ENCODE peak calls at places on chromosomes 4 and X, in ten cellular contexts. Q is fibroblast of lung; V is breast epithelium; F is tibial artery; T is body of pancreas; G is cardiac muscle cell; M is prostate gland; Y is K562; C is psoas muscle; S is CD4-positive, alpha-beta T cell. B is an unnamed sample.

GRCh38 chr4:82372502-82372873 is 1.3 kb downstream of the HNRNPD start:
- DNase-seq in Q (no peak), V (peak; percentile 30), F (no peak), T (peak; percentile 48), G (peak; percentile 75), M (peak; percentile 44), Y (peak; percentile 39), C (no peak), S (peak; percentile 40), B (no peak)

GRCh38 chrX:119266364-119266995 is 30.4 kb downstream of the PGRMC1 start:
- DNase-seq in Q (no peak), V (no peak), F (no peak), T (peak; percentile 11), G (peak; percentile 23), M (no peak), Y (peak; percentile 27), C (no peak), S (no peak), B (peak; percentile 25)

GRCh38 chr4:41258783-41259182 is 2.1 kb downstream of the UCHL1 start:
- DNase-seq in Q (peak; percentile 72), V (no peak), F (no peak), T (no peak), G (peak; percentile 39), M (peak; percentile 24), Y (no peak), C (no peak), S (no peak), B (no peak)

GRCh38 chr4:189178125-189178746 is 762.4 kb upstream of the FRG1 start:
- DNase-seq in Q (no peak), V (no peak), F (no peak), T (no peak), G (no peak), M (no peak), Y (no peak), C (no peak), S (no peak), B (no peak)

GRCh38 chr4:101414496-101414895 is 67.2 kb upstream of the PPP3CA start:
- DNase-seq in Q (no peak), V (no peak), F (no peak), T (no peak), G (no peak), M (no peak), Y (no peak), C (no peak), S (no peak), B (no peak)

GRCh38 chr4:151997461-151997860 is 236.7 kb upstream of the GATB start:
- DNase-seq in Q (no peak), V (no peak), F (no peak), T (no peak), G (no peak), M (no peak), Y (no peak), C (no peak), S (no peak), B (no peak)

GRCh38 chr4:182137343-182137742 is 105.9 kb upstream of the TENM3 start:
- DNase-seq in Q (peak; percentile 50), V (no peak), F (no peak), T (no peak), G (no peak), M (no peak), Y (no peak), C (no peak), S (no peak), B (no peak)

GRCh38 chr4:70714061-70714468 is 7.7 kb upstream of the RUFY3 start:
- DNase-seq in Q (no peak), V (no peak), F (no peak), T (no peak), G (no peak), M (no peak), Y (no peak), C (no peak), S (no peak), B (no peak)

GRCh38 chr4:166594326-166594946 is 639.9 kb downstream of the SPOCK3 start:
- DNase-seq in Q (peak; percentile 43), V (no peak), F (no peak), T (peak; percentile 56), G (peak; percentile 77), M (no peak), Y (no peak), C (no peak), S (no peak), B (no peak)

GRCh38 chr4:112381996-112382692 is 85.0 kb downstream of the ALPK1 start:
- DNase-seq in Q (no peak), V (no peak), F (no peak), T (no peak), G (no peak), M (no peak), Y (no peak), C (no peak), S (no peak), B (no peak)

GRCh38 chr4:122827258-122827887 is 742 bp downstream of the FGF2 start:
- DNase-seq in Q (peak; percentile 40), V (peak; percentile 20), F (peak; percentile 75), T (peak; percentile 14), G (peak; percentile 36), M (no peak), Y (peak; percentile 65), C (peak; percentile 64), S (no peak), B (no peak)

GRCh38 chr4:184653650-184654049 is 4.1 kb downstream of the PRIMPOL start:
- DNase-seq in Q (peak; percentile 52), V (no peak), F (no peak), T (no peak), G (no peak), M (no peak), Y (no peak), C (no peak), S (no peak), B (no peak)

GRCh38 chr4:3313556-3314228 is 20.9 kb downstream of the RGS12 start:
- DNase-seq in Q (no peak), V (no peak), F (peak; percentile 48), T (peak; percentile 6), G (no peak), M (no peak), Y (peak; percentile 61), C (no peak), S (no peak), B (peak; percentile 8)

GRCh38 chr4:26937136-26937535 is 76.5 kb downstream of the STIM2 start:
- DNase-seq in Q (no peak), V (no peak), F (no peak), T (no peak), G (no peak), M (no peak), Y (peak; percentile 16), C (no peak), S (no peak), B (no peak)

GRCh38 chrX:80237072-80237471 is 183.2 kb upstream of the TENT5D start:
- DNase-seq in Q (no peak), V (no peak), F (no peak), T (no peak), G (no peak), M (no peak), Y (peak; percentile 11), C (no peak), S (no peak), B (no peak)
- TF ChIP-seq CTCF in Q (no peak), V (no peak), F (no peak), T (no peak), G (no peak), M (no peak), Y (peak; percentile 35), C (no peak), S (no peak), B (no peak)

GRCh38 chr4:15400911-15401671 is 26.7 kb upstream of the C1QTNF7 start:
- DNase-seq in Q (peak; percentile 81), V (peak; percentile 70), F (peak; percentile 88), T (no peak), G (no peak), M (peak; percentile 30), Y (no peak), C (peak; percentile 50), S (peak; percentile 41), B (peak; percentile 64)

GRCh38 chr4:15400276-15400675 is 27.6 kb upstream of the C1QTNF7 start:
- DNase-seq in Q (no peak), V (no peak), F (no peak), T (no peak), G (no peak), M (no peak), Y (no peak), C (no peak), S (no peak), B (no peak)

GRCh38 chr4:15405069-15405468 is 22.8 kb upstream of the C1QTNF7 start:
- DNase-seq in Q (no peak), V (no peak), F (no peak), T (no peak), G (peak; percentile 46), M (no peak), Y (no peak), C (no peak), S (no peak), B (no peak)

GRCh38 chr4:15402974-15403373 is 24.9 kb upstream of the C1QTNF7 start:
- DNase-seq in Q (no peak), V (no peak), F (no peak), T (no peak), G (no peak), M (no peak), Y (no peak), C (no peak), S (no peak), B (no peak)

GRCh38 chr4:15402146-15402545 is 25.7 kb upstream of the C1QTNF7 start:
- DNase-seq in Q (peak; percentile 56), V (no peak), F (no peak), T (no peak), G (no peak), M (no peak), Y (no peak), C (no peak), S (no peak), B (no peak)
- H3K27ac ChIP-seq in Q (peak overlapping the region; percentile 40), V (no peak overlapping the region), F (peak overlapping the region; percentile 71), T (no peak overlapping the region), G (no peak overlapping the region), M (no peak overlapping the region), Y (no peak overlapping the region), C (no peak overlapping the region), S (peak overlapping the region; percentile 38), B (no peak overlapping the region)

DNA sequence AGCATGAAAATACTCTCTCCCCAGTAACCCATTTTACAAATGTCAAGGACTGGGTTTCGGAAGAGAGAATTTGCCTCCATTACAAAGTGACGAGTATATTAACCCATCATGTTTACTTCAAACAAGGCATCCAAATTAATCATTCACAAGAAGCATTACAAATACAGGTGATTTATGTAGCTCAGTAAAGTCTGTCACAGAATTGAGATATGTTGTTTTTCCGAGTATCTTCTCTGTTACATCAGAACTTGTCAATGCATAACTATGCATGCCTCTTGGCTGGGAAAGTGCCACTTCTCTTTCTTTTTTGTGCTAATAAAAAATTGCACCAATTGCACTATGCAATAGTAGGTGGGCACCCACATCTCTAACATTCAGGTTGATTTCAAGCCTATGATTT is 158.2 kb downstream of the AREG start:
- DNase-seq in Q (no peak), V (no peak), F (no peak), T (no peak), G (no peak), M (no peak), Y (no peak), C (no peak), S (no peak), B (no peak)
- TF ChIP-seq CTCF in Q (no peak), V (no peak), F (no peak), T (no peak), G (no peak), M (no peak), Y (no peak), C (no peak), S (no peak), B (no peak)

DNA sequence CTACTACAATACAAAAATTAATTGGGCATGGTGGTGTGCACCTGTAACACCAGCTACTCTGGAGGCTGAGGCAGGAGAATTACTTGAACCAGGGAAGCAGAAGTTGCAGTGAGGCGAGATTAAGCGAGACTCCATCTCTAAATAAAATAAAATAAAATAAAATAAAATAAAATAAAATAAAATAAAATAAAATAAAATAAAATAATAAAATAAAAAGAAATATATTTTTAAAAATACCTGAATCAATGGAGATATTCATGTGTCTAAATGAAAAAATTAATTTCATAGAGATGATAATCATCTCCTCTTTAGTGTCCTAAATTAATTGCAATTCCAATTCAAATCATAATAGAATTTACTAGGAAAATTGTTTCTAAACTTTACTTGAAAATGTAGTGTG is 406.1 kb upstream of the POU3F4 start:
- DNase-seq in Q (no peak), V (no peak), F (no peak), T (no peak), G (no peak), M (no peak), Y (no peak), C (no peak), S (no peak), B (no peak)
- H3K27ac ChIP-seq in Q (no peak overlapping the region), V (no peak overlapping the region), F (no peak overlapping the region), T (no peak overlapping the region), G (no peak overlapping the region), M (no peak overlapping the region), Y (no peak overlapping the region), C (no peak overlapping the region), S (no peak overlapping the region), B (no peak overlapping the region)

B was measured in CD8-positive, alpha-beta T cell.